ENCODE peak calls at places on chromosome 4, in ten cellular contexts. G is NAMALWA; R is SW480; W is stimulated activated CD8-positive, alpha-beta memory T cell treated with anti-CD3 and anti-CD28 coated beads, Interleukin-4, amount 100 ng/mL, for 1 hour; T is HT1080; V is NCI-H774; C is activated T-helper 1 cell treated with Interleukin-2 at 50 U/mL for 16 hours; L is EH; X is iPS DF 19.7; J is cardiac fibroblast. O is an unnamed sample.

GRCh38 chr4:67333663-67334062 is 211.6 kb downstream of the CENPC start:
- DNase-seq in G (no peak), R (no peak), W (no peak), T (no peak), V (no peak), C (no peak), L (no peak), X (no peak), J (no peak), O (no peak)

GRCh38 chr4:24433515-24434192 is 150.7 kb downstream of the DHX15 start:
- DNase-seq in G (no peak), R (no peak), W (no peak), T (no peak), V (no peak), C (no peak), L (no peak), X (no peak), J (no peak), O (no peak)

GRCh38 chr4:173436866-173437265 is 38.0 kb upstream of the SCRG1 start:
- DNase-seq in G (no peak), R (no peak), W (no peak), T (no peak), V (no peak), C (no peak), L (no peak), X (no peak), J (no peak), O (no peak)

GRCh38 chr4:154009795-154010194 is 220.9 kb upstream of the SFRP2 start:
- DNase-seq in G (no peak), R (no peak), W (no peak), T (no peak), V (no peak), C (no peak), L (no peak), X (no peak), J (no peak), O (no peak)

GRCh38 chr4:87011340-87012034 is 76.7 kb downstream of the AFF1 start:
- DNase-seq in G (no peak), R (peak; percentile 16), W (no peak), T (peak; percentile 87), V (no peak), C (no peak), L (peak; percentile 86), X (peak; percentile 68), J (peak; percentile 96), O (no peak)

GRCh38 chr4:84319124-84319523 is 180.0 kb downstream of the NKX6-1 start:
- DNase-seq in G (no peak), R (no peak), W (no peak), T (no peak), V (no peak), C (no peak), L (no peak), X (no peak), J (peak; percentile 5), O (no peak)

GRCh38 chr4:6393544-6394475 is 78.6 kb downstream of the PPP2R2C start:
- DNase-seq in G (no peak), R (no peak), W (no peak), T (no peak), V (no peak), C (no peak), L (no peak), X (no peak), J (no peak), O (no peak)

GRCh38 chr4:138666366-138666765 is 349.2 kb upstream of the NOCT start:
- DNase-seq in G (no peak), R (no peak), W (no peak), T (no peak), V (no peak), C (no peak), L (no peak), X (no peak), J (no peak), O (no peak)

GRCh38 chr4:40193018-40193571 is 3.7 kb upstream of the RHOH start:
- DNase-seq in G (peak; percentile 89), R (no peak), W (no peak), T (no peak), V (no peak), C (no peak), L (no peak), X (no peak), J (no peak), O (no peak)

GRCh38 chr4:45120163-45120562 is 393.8 kb upstream of the GNPDA2 start:
- DNase-seq in G (no peak), R (no peak), W (no peak), T (no peak), V (peak; percentile 70), C (no peak), L (no peak), X (no peak), J (no peak), O (no peak)

GRCh38 chr4:7905461-7905915 is 34.2 kb downstream of the AFAP1 start:
- DNase-seq in G (no peak), R (no peak), W (no peak), T (no peak), V (no peak), C (no peak), L (peak; percentile 93), X (no peak), J (peak; percentile 76), O (no peak)

GRCh38 chr4:153131478-153132069 is 72.7 kb upstream of the TRIM2 start:
- DNase-seq in G (peak; percentile 34), R (no peak), W (no peak), T (no peak), V (no peak), C (no peak), L (no peak), X (no peak), J (peak; percentile 13), O (no peak)

GRCh38 chr4:187069398-187069797 is 345.7 kb upstream of the FAT1 start:
- DNase-seq in G (no peak), R (no peak), W (no peak), T (no peak), V (no peak), C (no peak), L (no peak), X (no peak), J (no peak), O (no peak)

GRCh38 chr4:69322055-69322454 is 41.8 kb downstream of the UGT2B28 start:
- DNase-seq in G (no peak), R (peak; percentile 20), W (no peak), T (peak; percentile 10), V (no peak), C (no peak), L (no peak), X (no peak), J (peak; percentile 35), O (no peak)

GRCh38 chr4:186948361-186949291 is 225.0 kb upstream of the FAT1 start:
- DNase-seq in G (peak; percentile 6), R (no peak), W (no peak), T (peak; percentile 27), V (no peak), C (no peak), L (peak; percentile 98), X (no peak), J (peak; percentile 36), O (no peak)

GRCh38 chr4:176569301-176569700 is 223.4 kb downstream of the VEGFC start:
- DNase-seq in G (no peak), R (no peak), W (no peak), T (no peak), V (no peak), C (no peak), L (no peak), X (no peak), J (peak; percentile 28), O (no peak)

GRCh38 chr4:792729-793108 is 33.2 kb downstream of the CPLX1 start:
- DNase-seq in G (peak; percentile 86), R (no peak), W (no peak), T (no peak), V (no peak), C (no peak), L (no peak), X (no peak), J (no peak), O (no peak)

GRCh38 chr4:6991249-6991648 is 51.9 kb upstream of the TADA2B start:
- DNase-seq in G (no peak), R (no peak), W (no peak), T (no peak), V (no peak), C (no peak), L (no peak), X (no peak), J (no peak), O (no peak)

GRCh38 chr4:10312568-10312967 is 144.7 kb downstream of the ZNF518B start:
- DNase-seq in G (no peak), R (no peak), W (no peak), T (no peak), V (no peak), C (no peak), L (no peak), X (no peak), J (no peak), O (no peak)

GRCh38 chr4:150784305-150784704 is 202.4 kb downstream of the MAB21L2 start:
- DNase-seq in G (no peak), R (no peak), W (no peak), T (no peak), V (no peak), C (no peak), L (no peak), X (no peak), J (no peak), O (no peak)

GRCh38 chr4:156596026-156596425 is 375.6 kb downstream of the PDGFC start:
- DNase-seq in G (no peak), R (no peak), W (no peak), T (no peak), V (no peak), C (no peak), L (peak; percentile 55), X (no peak), J (peak; percentile 39), O (no peak)

GRCh38 chr4:22345678-22346077 is 170.2 kb downstream of the ADGRA3 start:
- DNase-seq in G (no peak), R (no peak), W (no peak), T (peak; percentile 1), V (no peak), C (no peak), L (no peak), X (no peak), J (no peak), O (no peak)